ENCODE peak calls at places on chromosomes 2 and 18, in four cellular contexts. One of them, this sample, is unnamed.

GRCh38 chr2:160491922-160492371 is 1.7 kb downstream of the RBMS1 start:
- DNase-seq in GM12878: no peak
- DNase-seq in keratinocyte: no peak
- DNase-seq in HepG2: peak; percentile 57
- DNase-seq in this sample: no peak

GRCh38 chr2:171087547-171087946 is 73.1 kb downstream of the TLK1 start:
- DNase-seq in keratinocyte: no peak
- DNase-seq in GM12878: no peak
- DNase-seq in HepG2: no peak
- DNase-seq in this sample: no peak

GRCh38 chr2:230262246-230262645 is 36.7 kb downstream of the SP140 start:
- DNase-seq in GM12878: no peak
- DNase-seq in HepG2: no peak
- DNase-seq in keratinocyte: no peak
- DNase-seq in this sample: no peak

GRCh38 chr2:39481611-39482010 is 44.5 kb upstream of the MAP4K3 start:
- DNase-seq in keratinocyte: no peak
- DNase-seq in GM12878: no peak
- DNase-seq in HepG2: no peak
- DNase-seq in this sample: no peak

GRCh38 chr18:73739098-73739497 is 408.5 kb downstream of the FBXO15 start:
- DNase-seq in keratinocyte: no peak
- DNase-seq in GM12878: no peak
- DNase-seq in HepG2: no peak
- DNase-seq in this sample: no peak

GRCh38 chr18:3447035-3447894 is 2.7 kb upstream of the TGIF1 start:
- DNase-seq in GM12878: no peak
- DNase-seq in HepG2: no peak
- DNase-seq in keratinocyte: no peak
- DNase-seq in this sample: no peak

GRCh38 chr2:209965723-209966122 is 36.7 kb upstream of the RPE start:
- DNase-seq in keratinocyte: no peak
- DNase-seq in HepG2: no peak
- DNase-seq in GM12878: no peak
- DNase-seq in this sample: no peak

GRCh38 chr2:187920511-187920910 is 366.3 kb upstream of the TFPI start:
- DNase-seq in GM12878: no peak
- DNase-seq in keratinocyte: no peak
- DNase-seq in HepG2: no peak
- DNase-seq in this sample: no peak

GRCh38 chr2:535222-535621 is 142.0 kb downstream of the TMEM18 start:
- DNase-seq in keratinocyte: no peak
- DNase-seq in HepG2: no peak
- DNase-seq in GM12878: no peak
- DNase-seq in this sample: no peak

GRCh38 chr2:80322337-80322920 is 17.9 kb upstream of the LRRTM1 start:
- DNase-seq in GM12878: no peak
- DNase-seq in HepG2: no peak
- DNase-seq in keratinocyte: no peak
- DNase-seq in this sample: no peak

GRCh38 chr2:16927398-16927797 is 261.8 kb upstream of the CYRIA start:
- DNase-seq in keratinocyte: no peak
- DNase-seq in GM12878: no peak
- DNase-seq in HepG2: no peak
- DNase-seq in this sample: no peak

GRCh38 chr2:103009861-103010260 is 248.0 kb downstream of the TMEM182 start:
- DNase-seq in HepG2: no peak
- DNase-seq in GM12878: no peak
- DNase-seq in keratinocyte: no peak
- DNase-seq in this sample: no peak

GRCh38 chr2:70527447-70528080 is 26.1 kb downstream of the TGFA start:
- DNase-seq in HepG2: no peak
- DNase-seq in GM12878: no peak
- DNase-seq in keratinocyte: no peak
- DNase-seq in this sample: no peak

DNA sequence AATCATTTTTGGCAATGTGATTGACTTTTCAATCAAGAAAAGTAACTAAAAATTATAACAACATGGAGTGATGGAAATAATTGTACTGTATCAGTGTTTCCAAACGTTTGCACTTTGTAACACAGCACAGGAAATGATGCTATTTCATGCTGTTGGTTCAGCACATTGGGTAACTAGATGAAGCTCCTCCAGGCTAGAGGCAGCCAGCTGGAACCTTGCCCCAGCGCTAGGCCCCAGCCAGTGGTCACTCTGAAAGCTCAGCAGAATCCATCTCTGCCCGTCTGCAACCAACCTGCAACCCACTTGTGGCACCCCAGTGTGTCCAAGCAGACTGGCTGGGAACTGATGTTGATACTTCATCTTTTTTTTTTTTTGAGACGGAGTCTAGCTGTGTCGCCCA is 15.3 kb downstream of the UNC50 start:
- DNase-seq in keratinocyte: no peak
- DNase-seq in HepG2: no peak
- DNase-seq in GM12878: no peak
- DNase-seq in this sample: no peak
- H3K9ac ChIP-seq in keratinocyte: no peak overlapping the region
- H3K9ac ChIP-seq in HepG2: no peak overlapping the region
- H3K9ac ChIP-seq in GM12878: no peak overlapping the region
- H3K9ac ChIP-seq in this sample: no peak overlapping the region

DNA sequence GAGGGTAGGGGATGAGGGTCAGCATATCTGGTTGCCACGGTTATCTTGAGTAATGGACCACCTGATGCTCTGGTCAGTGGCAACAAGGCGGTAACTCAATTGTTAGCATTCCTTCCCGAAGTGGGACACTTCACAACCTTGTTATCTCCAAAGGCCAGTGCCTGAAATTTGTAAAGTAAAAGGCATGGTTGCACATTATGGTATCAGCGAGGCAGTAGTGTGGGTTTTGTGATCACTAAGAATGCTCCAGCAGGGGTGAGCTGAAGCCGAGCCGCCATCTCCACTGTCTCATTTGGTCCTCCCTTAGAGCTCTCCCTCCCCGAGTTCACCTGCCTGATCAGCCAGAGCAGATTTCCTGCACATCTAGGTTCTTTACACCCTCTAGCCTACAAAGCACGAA is 50.5 kb upstream of the LGALSL start:
- DNase-seq in GM12878: no peak
- DNase-seq in HepG2: no peak
- DNase-seq in keratinocyte: no peak
- DNase-seq in this sample: no peak
- H3K9ac ChIP-seq in GM12878: no peak overlapping the region
- H3K9ac ChIP-seq in HepG2: no peak overlapping the region
- H3K9ac ChIP-seq in keratinocyte: no peak overlapping the region
- H3K9ac ChIP-seq in this sample: peak overlapping the region; percentile 70

DNA sequence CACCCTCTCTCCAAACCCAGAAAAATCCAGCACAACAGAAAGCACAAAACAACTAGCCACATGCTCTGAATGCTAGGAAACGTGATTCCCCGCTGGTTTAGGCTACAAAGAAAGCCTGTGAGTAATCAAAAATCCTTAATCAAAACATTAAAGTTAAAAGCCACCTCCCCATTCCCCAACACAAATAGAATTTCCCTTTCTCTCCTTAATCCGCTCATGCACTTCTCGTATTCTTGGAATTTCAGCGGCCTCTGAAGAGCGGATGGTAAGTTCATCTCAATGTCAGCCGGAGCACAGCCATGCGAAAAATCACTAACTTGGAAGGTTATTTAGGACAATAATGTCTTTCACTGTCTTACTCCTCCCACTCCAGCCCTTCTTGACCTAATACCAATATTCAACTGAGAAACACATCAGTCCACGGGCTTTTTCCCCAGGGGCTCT is 126.7 kb downstream of the OSBPL1A start:
- DNase-seq in keratinocyte: no peak
- DNase-seq in GM12878: no peak
- DNase-seq in HepG2: no peak
- DNase-seq in this sample: no peak
- H3K9ac ChIP-seq in keratinocyte: peak overlapping the region; percentile 83
- H3K9ac ChIP-seq in GM12878: no peak overlapping the region
- H3K9ac ChIP-seq in HepG2: no peak overlapping the region
- H3K9ac ChIP-seq in this sample: peak overlapping the region; percentile 77

GRCh38 chr2:119241205-119241532 is 17.5 kb downstream of the STEAP3 start:
- DNase-seq in HepG2: no peak
- DNase-seq in keratinocyte: no peak
- DNase-seq in GM12878: no peak
- DNase-seq in this sample: peak; percentile 60
- H3K9ac ChIP-seq in HepG2: no peak overlapping the region
- H3K9ac ChIP-seq in keratinocyte: no peak overlapping the region
- H3K9ac ChIP-seq in GM12878: no peak overlapping the region
- H3K9ac ChIP-seq in this sample: no peak overlapping the region

GRCh38 chr2:207950761-207951114 is 74.6 kb downstream of the PLEKHM3 start:
- DNase-seq in HepG2: no peak
- DNase-seq in GM12878: no peak
- DNase-seq in keratinocyte: no peak
- DNase-seq in this sample: no peak

GRCh38 chr2:207953354-207953753 is 72.0 kb downstream of the PLEKHM3 start:
- DNase-seq in HepG2: no peak
- DNase-seq in keratinocyte: no peak
- DNase-seq in GM12878: no peak
- DNase-seq in this sample: no peak

GRCh38 chr2:207952564-207953345 is 72.6 kb downstream of the PLEKHM3 start:
- DNase-seq in GM12878: no peak
- DNase-seq in HepG2: no peak
- DNase-seq in keratinocyte: no peak
- DNase-seq in this sample: no peak

GRCh38 chr2:207950063-207950760 is 75.1 kb downstream of the PLEKHM3 start:
- DNase-seq in GM12878: no peak
- DNase-seq in keratinocyte: no peak
- DNase-seq in HepG2: no peak
- DNase-seq in this sample: no peak

GRCh38 chr2:207951734-207952480 is 73.4 kb downstream of the PLEKHM3 start:
- DNase-seq in GM12878: no peak
- DNase-seq in HepG2: no peak
- DNase-seq in keratinocyte: no peak
- DNase-seq in this sample: no peak
- H3K9ac ChIP-seq in GM12878: no peak overlapping the region
- H3K9ac ChIP-seq in HepG2: no peak overlapping the region
- H3K9ac ChIP-seq in keratinocyte: no peak overlapping the region
- H3K9ac ChIP-seq in this sample: no peak overlapping the region

GRCh38 chr2:205557873-205558272 is 124.4 kb upstream of the NRP2 start:
- DNase-seq in keratinocyte: no peak
- DNase-seq in HepG2: no peak
- DNase-seq in GM12878: no peak
- DNase-seq in this sample: no peak
- H3K9ac ChIP-seq in keratinocyte: no peak overlapping the region
- H3K9ac ChIP-seq in HepG2: no peak overlapping the region
- H3K9ac ChIP-seq in GM12878: no peak overlapping the region
- H3K9ac ChIP-seq in this sample: no peak overlapping the region

This sample was measured in colonic mucosa.